ENCODE peak calls at places on chromosomes 6 and 20, in four cellular contexts. B is H1, V is SK-N-SH, R is K562. Y is an unnamed sample.

GRCh38 chr6:13715444-13715883 is 3.8 kb upstream of the RANBP9 start:
- DNase-seq in R (peak; percentile 29), B (no peak), V (no peak), Y (peak; percentile 37)

GRCh38 chr20:19758888-19759331 is 852 bp downstream of the RIN2 start:
- DNase-seq in B (no peak), R (no peak), V (peak; percentile 65), Y (no peak)

GRCh38 chr6:4128072-4128471 is 7.3 kb downstream of the ECI2 start:
- DNase-seq in B (no peak), R (peak; percentile 48), V (no peak), Y (no peak)

GRCh38 chr6:75419408-75419807 is 74.2 kb downstream of the FILIP1 start:
- DNase-seq in B (no peak), V (no peak), R (no peak), Y (no peak)

GRCh38 chr6:108809211-108809610 is 39.0 kb upstream of the ARMC2 start:
- DNase-seq in B (no peak), V (no peak), R (no peak), Y (no peak)

GRCh38 chr6:118581489-118581959 is 33.4 kb downstream of the PLN start:
- DNase-seq in R (peak; percentile 57), B (no peak), V (no peak), Y (no peak)

GRCh38 chr6:3284436-3284876 is 25.7 kb downstream of the PSMG4 start:
- DNase-seq in R (no peak), B (no peak), V (peak; percentile 75), Y (no peak)

GRCh38 chr20:21325296-21325695 is 22.2 kb downstream of the XRN2 start:
- DNase-seq in B (no peak), V (no peak), R (peak; percentile 53), Y (no peak)

GRCh38 chr6:15754035-15754705 is 91.3 kb upstream of the DTNBP1 start:
- DNase-seq in B (no peak), V (peak; percentile 25), R (peak; percentile 42), Y (no peak)

GRCh38 chr20:63767886-63768285 is 28.3 kb downstream of the SLC2A4RG start:
- DNase-seq in B (no peak), V (no peak), R (no peak), Y (no peak)

DNA sequence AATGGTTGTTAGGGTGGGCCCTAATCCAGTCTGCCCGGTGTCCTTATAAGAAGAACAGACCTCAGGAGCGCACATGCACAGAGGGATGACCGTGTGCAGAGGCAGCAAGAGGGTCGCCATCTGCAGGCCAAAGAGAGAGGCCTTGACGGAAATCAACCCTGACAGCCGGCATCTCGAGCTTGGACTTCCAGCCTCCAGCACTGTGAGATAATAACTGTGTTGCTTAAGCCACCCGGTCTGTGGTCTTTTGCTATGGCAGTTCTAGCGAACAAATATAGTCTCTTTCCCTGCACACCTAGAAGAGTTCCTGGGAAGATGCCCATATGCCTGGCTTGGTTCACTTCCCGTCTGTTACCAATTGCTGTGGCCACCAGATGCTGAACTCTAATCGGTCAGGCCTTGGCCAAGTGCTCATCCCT is 35.3 kb upstream of the PTGIS start:
- DNase-seq in B (no peak), R (peak; percentile 46), V (peak; percentile 47), Y (no peak)
- TF ChIP-seq NRF1 in B (no peak), R (no peak), V (no peak), Y (no peak)

DNA sequence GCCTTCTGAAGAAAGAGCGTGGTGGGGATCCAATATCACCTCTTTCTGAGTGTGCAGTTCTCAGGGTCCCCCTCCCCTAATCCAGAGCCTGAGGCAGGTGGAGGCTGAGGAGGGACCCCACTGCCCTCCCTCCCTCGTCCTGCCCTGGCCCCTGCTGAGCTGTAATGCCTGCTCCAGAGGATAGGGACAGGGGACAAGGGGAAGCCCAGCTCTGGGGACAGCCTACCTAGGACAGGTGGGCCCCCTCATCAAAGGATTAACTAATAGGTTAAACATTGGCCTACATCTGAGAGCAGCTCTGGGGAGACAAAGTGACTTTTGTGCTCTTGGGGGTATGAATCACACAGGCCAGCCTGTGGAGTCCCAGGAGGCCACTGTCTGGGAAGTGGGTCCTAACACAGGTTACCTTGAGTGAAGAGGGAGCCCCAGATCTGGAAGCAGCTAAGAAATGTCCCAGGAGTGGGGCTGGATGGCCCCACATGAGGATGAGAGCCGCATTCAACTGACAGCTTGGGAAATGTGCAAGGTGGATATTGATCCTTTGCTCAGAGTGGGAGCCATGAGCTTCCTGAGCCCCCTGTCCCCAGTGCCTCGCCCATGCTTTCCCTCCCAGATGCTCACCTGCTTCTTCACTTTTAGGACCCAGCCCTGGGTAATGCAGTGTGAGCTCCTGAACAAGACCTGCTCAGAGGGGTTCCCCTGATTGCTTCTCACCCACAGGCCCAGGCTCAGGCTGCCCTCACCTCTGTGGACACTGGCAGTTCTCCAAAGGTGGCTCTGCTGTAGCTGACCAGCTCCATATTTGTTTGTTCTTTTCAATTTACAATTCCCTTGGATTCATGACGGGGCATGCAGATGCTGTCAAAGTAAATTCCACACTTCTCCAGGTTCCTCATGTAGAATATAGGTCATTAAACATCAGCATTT is 17.8 kb upstream of the CST9L start:
- DNase-seq in V (no peak), B (no peak), R (no peak), Y (no peak)
- H3K4me3 ChIP-seq in V (no peak overlapping the region), B (no peak overlapping the region), R (no peak overlapping the region), Y (no peak overlapping the region)

DNA sequence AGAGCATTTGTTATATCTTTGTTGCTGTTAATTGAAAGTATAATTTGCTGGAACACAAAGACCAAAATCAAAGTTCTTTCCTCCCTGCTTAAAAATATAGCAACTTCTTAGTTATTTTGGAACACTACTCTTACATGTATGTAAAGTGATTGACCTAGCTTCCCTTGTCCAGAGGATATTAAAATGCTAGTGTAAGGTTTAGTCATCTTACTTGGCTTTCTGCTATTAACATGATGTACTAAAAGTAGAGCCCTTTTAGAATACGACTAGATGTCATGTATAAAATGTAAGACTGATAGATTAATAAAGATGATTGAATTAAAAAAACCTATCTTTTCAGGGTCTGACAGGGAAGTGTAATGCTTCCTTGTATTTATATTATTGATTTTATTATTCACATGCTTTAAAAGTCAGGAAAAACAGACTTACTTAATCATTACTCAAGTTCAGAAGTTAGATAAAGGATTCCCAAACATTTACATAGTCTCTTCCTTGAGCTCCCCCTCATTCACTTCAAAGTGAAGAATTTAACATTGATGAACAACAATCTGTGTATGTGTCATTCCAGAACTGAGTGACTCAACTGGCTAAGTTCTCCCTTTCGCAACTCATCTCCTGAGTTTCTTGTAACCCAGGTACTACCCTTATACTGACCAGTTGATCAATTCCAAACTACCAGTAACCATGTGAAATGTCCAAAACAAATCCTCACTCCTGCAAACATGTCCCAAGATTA is 50.9 kb downstream of the BTBD9 start:
- DNase-seq in V (no peak), R (no peak), B (no peak), Y (no peak)
- TF ChIP-seq NRF1 in V (no peak), R (no peak), B (no peak), Y (no peak)

GRCh38 chr20:37276494-37277252 is 12.8 kb upstream of the MANBAL start:
- DNase-seq in R (peak; percentile 41), V (peak; percentile 63), B (no peak), Y (no peak)
- H3K4me3 ChIP-seq in R (no peak overlapping the region), V (no peak overlapping the region), B (no peak overlapping the region), Y (no peak overlapping the region)

Y was measured in GM12878.